ENCODE peak calls at places on chromosome 3, in five cellular contexts. I, F, L, U and W are unnamed samples.

GRCh38 chr3:150177673-150178378 is 207.1 kb upstream of the PFN2 start:
- DNase-seq in I (no peak), F (no peak), L (no peak), U (peak; percentile 84), W (no peak)

GRCh38 chr3:130480736-130481135 is 36.2 kb upstream of the COL6A6 start:
- DNase-seq in I (no peak), F (no peak), L (no peak), U (peak; percentile 28), W (no peak)

GRCh38 chr3:184683900-184684560 is 27.8 kb downstream of the MAGEF1 start:
- DNase-seq in I (peak; percentile 55), F (no peak), L (no peak), U (no peak), W (no peak)

GRCh38 chr3:13708301-13708700 is 159.4 kb downstream of the FBLN2 start:
- DNase-seq in I (peak; percentile 22), F (no peak), L (peak; percentile 1), U (no peak), W (no peak)

GRCh38 chr3:144859057-144859626 is 887.5 kb downstream of the DIPK2A start:
- DNase-seq in I (no peak), F (no peak), L (no peak), U (no peak), W (no peak)

GRCh38 chr3:150874666-150875219 is 30.5 kb downstream of the MINDY4B start:
- DNase-seq in I (no peak), F (no peak), L (no peak), U (no peak), W (no peak)

GRCh38 chr3:100274361-100274760 is 13.6 kb downstream of the TBC1D23 start:
- DNase-seq in I (no peak), F (no peak), L (no peak), U (no peak), W (no peak)

GRCh38 chr3:126646662-126647061 is 8.3 kb downstream of the TXNRD3 start:
- DNase-seq in I (no peak), F (no peak), L (no peak), U (peak; percentile 56), W (no peak)

GRCh38 chr3:123086110-123086642 is 19.4 kb downstream of the PDIA5 start:
- DNase-seq in I (no peak), F (no peak), L (no peak), U (peak; percentile 22), W (no peak)

GRCh38 chr3:69558912-69559311 is 173.0 kb upstream of the FRMD4B start:
- DNase-seq in I (no peak), F (no peak), L (peak; percentile 73), U (no peak), W (no peak)

GRCh38 chr3:65356331-65357286 is 668.8 kb upstream of the ADAMTS9 start:
- DNase-seq in I (no peak), F (no peak), L (no peak), U (no peak), W (no peak)

GRCh38 chr3:194130807-194131589 is 5.0 kb upstream of the HES1 start:
- DNase-seq in I (no peak), F (peak; percentile 83), L (no peak), U (no peak), W (peak; percentile 66)

GRCh38 chr3:100030346-100030745 is 84.0 kb downstream of the FILIP1L start:
- DNase-seq in I (no peak), F (no peak), L (no peak), U (peak; percentile 53), W (no peak)

GRCh38 chr3:50204804-50205718 is at the start of gene SLC38A3:
- DNase-seq in I (no peak), F (no peak), L (no peak), U (no peak), W (no peak)

GRCh38 chr3:64488938-64489337 is 198.9 kb downstream of the ADAMTS9 start:
- DNase-seq in I (no peak), F (no peak), L (no peak), U (no peak), W (no peak)

GRCh38 chr3:157447026-157447694 is 10.5 kb downstream of the PTX3 start:
- DNase-seq in I (no peak), F (peak; percentile 1), L (no peak), U (peak; percentile 70), W (no peak)

GRCh38 chr3:63349583-63350177 is 71.6 kb downstream of the SYNPR start:
- DNase-seq in I (no peak), F (peak; percentile 67), L (no peak), U (peak; percentile 65), W (no peak)

GRCh38 chr3:159987291-159987711 is 1.3 kb upstream of the IL12A start:
- DNase-seq in I (no peak), F (no peak), L (no peak), U (peak; percentile 74), W (no peak)

GRCh38 chr3:104102386-104102785 is 1264.3 kb upstream of the ALCAM start:
- DNase-seq in I (no peak), F (peak; percentile 57), L (no peak), U (peak; percentile 55), W (peak; percentile 22)

GRCh38 chr3:122745365-122746021 is 48.1 kb downstream of the HSPBAP1 start:
- DNase-seq in I (no peak), F (no peak), L (no peak), U (peak; percentile 90), W (no peak)

GRCh38 chr3:190269096-190269495 is 53.1 kb downstream of the CLDN1 start:
- DNase-seq in I (no peak), F (no peak), L (no peak), U (no peak), W (no peak)

GRCh38 chr3:64086479-64086878 is 63.2 kb upstream of the PSMD6 start:
- DNase-seq in I (no peak), F (no peak), L (no peak), U (no peak), W (no peak)

GRCh38 chr3:148330486-148330885 is 367.2 kb upstream of the AGTR1 start:
- DNase-seq in I (no peak), F (no peak), L (no peak), U (no peak), W (no peak)

GRCh38 chr3:134315286-134316106 is 58.8 kb downstream of the AMOTL2 start:
- DNase-seq in I (peak; percentile 73), F (no peak), L (peak; percentile 22), U (peak; percentile 82), W (peak; percentile 43)

GRCh38 chr3:132624790-132625189 is 27.7 kb downstream of the ACKR4 start:
- DNase-seq in I (no peak), F (peak; percentile 38), L (no peak), U (no peak), W (no peak)

GRCh38 chr3:29140706-29141105 is 140.2 kb upstream of the RBMS3 start:
- DNase-seq in I (no peak), F (peak; percentile 39), L (no peak), U (peak; percentile 36), W (no peak)

GRCh38 chr3:52458031-52458760 is 2.8 kb downstream of the NISCH start:
- DNase-seq in I (no peak), F (no peak), L (no peak), U (no peak), W (no peak)

GRCh38 chr3:168047190-168047795 is 48.4 kb downstream of the GOLIM4 start:
- DNase-seq in I (no peak), F (peak; percentile 89), L (no peak), U (peak; percentile 87), W (no peak)

GRCh38 chr3:45943207-45943846 is at the start of gene CXCR6:
- DNase-seq in I (no peak), F (no peak), L (no peak), U (peak; percentile 33), W (no peak)

GRCh38 chr3:187983484-187984124 is 170.4 kb upstream of the LPP start:
- DNase-seq in I (no peak), F (no peak), L (no peak), U (no peak), W (no peak)

GRCh38 chr3:53161820-53162671 is 1.0 kb downstream of the PRKCD start:
- DNase-seq in I (peak; percentile 91), F (peak; percentile 71), L (no peak), U (peak; percentile 20), W (no peak)

DNA sequence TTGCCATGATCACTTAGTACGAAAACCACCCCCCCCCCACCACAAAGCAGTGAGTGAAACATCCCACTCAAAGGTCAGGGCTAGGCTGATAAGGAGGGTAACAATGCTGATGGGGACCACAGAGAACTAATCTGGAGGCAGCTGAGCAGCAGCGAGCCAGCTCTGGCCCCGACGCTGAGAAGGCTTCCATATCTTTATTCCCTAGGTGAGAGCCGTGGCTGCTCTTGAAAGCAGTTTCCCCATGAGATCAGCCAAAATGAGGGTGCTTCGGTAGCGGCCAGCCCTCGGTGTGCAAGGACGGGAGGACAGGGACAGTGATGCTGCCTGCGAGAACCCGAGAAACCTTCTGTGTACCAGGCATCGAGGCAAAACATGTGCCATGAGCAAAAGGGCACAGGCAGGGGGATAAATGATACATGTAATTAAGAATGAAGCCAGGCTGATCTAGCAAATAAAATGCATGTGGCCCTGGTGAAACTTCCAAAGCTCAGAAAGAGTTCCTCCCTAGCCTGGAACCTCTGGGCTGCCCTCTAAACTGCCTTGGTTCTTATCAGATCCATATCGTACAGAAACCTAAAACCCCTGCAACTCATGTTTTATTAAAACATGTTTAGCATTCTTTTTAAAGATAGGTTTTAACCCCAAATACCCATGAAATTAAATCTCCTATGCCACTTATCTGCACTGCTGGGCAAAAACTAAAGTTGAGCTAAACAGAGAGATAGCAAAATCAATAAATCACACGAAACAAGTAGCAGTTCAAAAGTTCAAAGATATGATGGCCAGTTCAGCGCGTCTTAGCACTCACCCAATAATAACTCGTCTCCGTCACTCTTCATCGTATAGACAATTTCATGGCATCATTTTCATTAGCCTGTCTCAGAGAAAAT is 337.3 kb downstream of the FOXP1 start:
- DNase-seq in I (no peak), F (no peak), L (no peak), U (no peak), W (no peak)
- H3K4me1 ChIP-seq in I (peaks cover 25% of the 10 kb centered on the region), F (no peaks in the 10 kb centered on the region), L (no peaks in the 10 kb centered on the region), U (peaks cover 19% of the 10 kb centered on the region), W (peaks cover 5% of the 10 kb centered on the region)

DNA sequence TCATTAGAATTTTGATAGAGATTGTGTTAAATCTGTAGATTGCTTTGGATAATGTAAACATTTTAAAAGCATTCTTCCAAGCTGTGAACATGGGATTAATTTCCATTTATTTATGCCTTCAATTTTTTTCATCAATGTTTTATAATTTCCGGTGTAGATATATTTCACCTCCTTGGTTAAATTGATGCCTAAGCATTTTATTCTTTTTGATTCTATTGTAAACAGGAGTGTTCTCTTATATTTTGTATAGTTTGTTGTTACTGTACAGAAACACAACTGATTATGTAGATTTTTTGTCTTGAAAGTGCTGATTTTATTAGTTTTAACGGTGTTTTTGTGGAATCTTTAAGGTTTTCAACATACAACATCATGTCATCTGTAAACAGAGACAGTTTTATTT is 355.0 kb downstream of the EDEM1 start:
- DNase-seq in I (no peak), F (no peak), L (no peak), U (no peak), W (no peak)
- H3K9me3 ChIP-seq in I (peaks cover 44% of the 10 kb centered on the region), F (peaks cover 5% of the 10 kb centered on the region), L (peaks cover 15% of the 10 kb centered on the region), U (peaks cover 12% of the 10 kb centered on the region), W (peaks cover 24% of the 10 kb centered on the region)

DNA sequence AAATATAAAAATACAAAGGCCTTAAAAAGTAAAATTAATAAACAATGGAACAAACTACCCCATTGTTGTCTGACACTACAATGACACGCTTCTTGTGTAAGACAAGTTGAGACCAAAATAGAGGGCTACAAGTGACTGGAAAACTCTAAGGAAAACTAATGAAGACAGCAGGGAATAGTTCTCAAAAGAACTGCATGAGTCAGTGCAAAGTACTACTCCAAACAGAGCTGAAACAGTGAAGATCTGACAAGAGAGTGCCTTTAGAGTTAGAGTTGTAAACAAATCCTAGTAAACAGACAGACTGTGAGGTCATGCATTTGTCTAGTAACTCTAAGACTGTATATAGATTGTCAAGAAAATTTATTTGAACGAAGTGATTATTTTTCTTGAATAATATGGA is 233.9 kb downstream of the BBX start:
- DNase-seq in I (no peak), F (no peak), L (no peak), U (peak; percentile 64), W (no peak)
- TF ChIP-seq CTCF in I (no peak), F (no peak), L (no peak), U (no peak), W (no peak)

GRCh38 chr3:139301183-139301582 is 42.6 kb upstream of the MRPS22 start:
- DNase-seq in I (peak; percentile 53), F (no peak), L (no peak), U (peak; percentile 46), W (no peak)
- H3K4me1 ChIP-seq in I (no peaks in the 10 kb centered on the region), F (no peaks in the 10 kb centered on the region), L (no peaks in the 10 kb centered on the region), U (peaks cover 32% of the 10 kb centered on the region), W (no peaks in the 10 kb centered on the region)